ENCODE peak calls at places on chromosomes 2 and 18, in nine cellular contexts. E is NCI-H774; P is naive thymus-derived CD4-positive, alpha-beta T cell; C is HCEC 1CT; U is GM20000; S is CD4-positive, alpha-beta T cell; M is T-helper 2 cell treated with Interferon-gamma antibody and Interleukin-4, amounts not matched to agents 5 μg/mL and 100 μg/mL, for 36 hours; Q is NCI-H1105 treated with DMSO at 0.1 percent for 48 hours; G is sciatic nerve. A is an unnamed sample.

GRCh38 chr2:209473930-209474419 is 50.1 kb downstream of the MAP2 start:
- DNase-seq in E (no peak), P (no peak), C (peak), U (no peak), S (no peak), M (no peak), Q (peak), G (no peak), A (no peak)

GRCh38 chr2:45987856-45988255 is 309.4 kb upstream of the EPAS1 start:
- DNase-seq in E (no peak), P (no peak), C (no peak), U (no peak), S (no peak), M (no peak), Q (no peak), G (no peak), A (no peak)

GRCh38 chr2:233448220-233448559 is 93.9 kb downstream of the DGKD start:
- DNase-seq in E (no peak), P (no peak), C (no peak), U (no peak), S (no peak), M (no peak), Q (no peak), G (peak), A (peak)

GRCh38 chr2:16656784-16657391 is 8.7 kb downstream of the CYRIA start:
- DNase-seq in E (no peak), P (no peak), C (no peak), U (peak), S (no peak), M (no peak), Q (no peak), G (no peak), A (no peak)

GRCh38 chr2:190405069-190405468 is 3.1 kb upstream of the MFSD6 start:
- DNase-seq in E (no peak), P (no peak), C (no peak), U (no peak), S (no peak), M (no peak), Q (no peak), G (no peak), A (no peak)

GRCh38 chr2:208269091-208269490 is 3.0 kb downstream of the PIKFYVE start:
- DNase-seq in E (no peak), P (no peak), C (no peak), U (no peak), S (no peak), M (no peak), Q (no peak), G (no peak), A (no peak)

GRCh38 chr2:12436483-12436882 is 280.3 kb upstream of the TRIB2 start:
- DNase-seq in E (no peak), P (no peak), C (no peak), U (no peak), S (no peak), M (no peak), Q (no peak), G (no peak), A (no peak)

GRCh38 chr2:112954364-112954763 is 23.4 kb upstream of the IL36G start:
- DNase-seq in E (no peak), P (no peak), C (no peak), U (no peak), S (no peak), M (no peak), Q (no peak), G (no peak), A (no peak)

GRCh38 chr2:191539068-191539467 is 138.9 kb upstream of the NABP1 start:
- DNase-seq in E (no peak), P (no peak), C (peak), U (no peak), S (no peak), M (no peak), Q (peak), G (no peak), A (no peak)

GRCh38 chr2:69997296-69998184 is 36.1 kb upstream of the ASPRV1 start:
- DNase-seq in E (no peak), P (no peak), C (peak), U (no peak), S (no peak), M (peak), Q (no peak), G (peak), A (peak)

GRCh38 chr18:27871731-27872130 is 305.2 kb downstream of the CDH2 start:
- DNase-seq in E (no peak), P (no peak), C (no peak), U (no peak), S (no peak), M (no peak), Q (peak), G (no peak), A (no peak)

GRCh38 chr2:148926291-148926961 is 51.4 kb downstream of the KIF5C start:
- DNase-seq in E (no peak), P (peak), C (no peak), U (peak), S (peak), M (peak), Q (no peak), G (no peak), A (peak)